ENCODE peak calls at places on chromosome 10, in ten cellular contexts. S is Peyer's patch, Y is foreskin keratinocyte, I is tibial artery, R is PC-9, E is body of pancreas, Z is esophagus squamous epithelium, K is colonic mucosa, F is heart left ventricle, O is heart right ventricle. T is an unnamed sample. For H3K27me3, the result is how much of the 10 kb centered on the place peaks cover.

GRCh38 chr10:116014859-116015258 is 258.1 kb downstream of the GFRA1 start:
- DNase-seq in S (no peak), Y (no peak), I (no peak), R (no peak), E (no peak), Z (no peak), K (no peak), F (no peak), O (no peak), T (no peak)

GRCh38 chr10:121437596-121437995 is 160.6 kb downstream of the FGFR2 start:
- DNase-seq in S (no peak), Y (no peak), I (peak), R (no peak), E (peak), Z (no peak), K (no peak), F (peak), O (no peak), T (no peak)

GRCh38 chr10:126571203-126571602 is 99.3 kb downstream of the C10orf90 start:
- DNase-seq in S (no peak), Y (no peak), I (no peak), R (no peak), E (peak), Z (no peak), K (no peak), F (no peak), O (no peak), T (no peak)

GRCh38 chr10:48477181-48477580 is 127.7 kb downstream of the ARHGAP22 start:
- DNase-seq in S (peak), Y (no peak), I (no peak), R (no peak), E (no peak), Z (no peak), K (no peak), F (no peak), O (no peak), T (no peak)

GRCh38 chr10:33801705-33802104 is 467.2 kb upstream of the NRP1 start:
- DNase-seq in S (no peak), Y (peak), I (no peak), R (peak), E (no peak), Z (no peak), K (no peak), F (no peak), O (no peak), T (no peak)

GRCh38 chr10:132701099-132701845 is 84.7 kb downstream of the NKX6-2 start:
- DNase-seq in S (no peak), Y (no peak), I (peak), R (no peak), E (no peak), Z (no peak), K (no peak), F (no peak), O (peak), T (no peak)

GRCh38 chr10:14736600-14737081 is 38.1 kb downstream of the FAM107B start:
- DNase-seq in S (peak), Y (no peak), I (no peak), R (no peak), E (peak), Z (no peak), K (no peak), F (peak), O (peak), T (peak)

GRCh38 chr10:122348512-122348911 is 26.0 kb upstream of the PLEKHA1 start:
- DNase-seq in S (peak), Y (no peak), I (no peak), R (no peak), E (no peak), Z (no peak), K (no peak), F (no peak), O (no peak), T (no peak)

GRCh38 chr10:14879055-14879800 is 562 bp downstream of the SUV39H2 start:
- DNase-seq in S (peak), Y (no peak), I (no peak), R (no peak), E (peak), Z (no peak), K (peak), F (no peak), O (no peak), T (no peak)

GRCh38 chr10:132893090-132893489 is 49.3 kb downstream of the CFAP46 start:
- DNase-seq in S (no peak), Y (no peak), I (peak), R (no peak), E (peak), Z (no peak), K (no peak), F (no peak), O (no peak), T (no peak)

GRCh38 chr10:113093188-113094113 is 143.4 kb downstream of the TCF7L2 start:
- DNase-seq in S (no peak), Y (peak), I (peak), R (no peak), E (no peak), Z (no peak), K (peak), F (no peak), O (no peak), T (no peak)

GRCh38 chr10:78966844-78967488 is 101.8 kb upstream of the ZMIZ1 start:
- DNase-seq in S (no peak), Y (no peak), I (no peak), R (no peak), E (no peak), Z (no peak), K (no peak), F (no peak), O (no peak), T (no peak)

GRCh38 chr10:103153765-103154197 is 39.3 kb downstream of the NT5C2 start:
- DNase-seq in S (no peak), Y (no peak), I (no peak), R (no peak), E (no peak), Z (no peak), K (no peak), F (no peak), O (no peak), T (no peak)

GRCh38 chr10:11330383-11331020 is 280.9 kb downstream of the USP6NL start:
- DNase-seq in S (no peak), Y (no peak), I (no peak), R (no peak), E (no peak), Z (no peak), K (no peak), F (no peak), O (no peak), T (peak)

GRCh38 chr10:65501259-65501658 is 1424.6 kb upstream of the LRRTM3 start:
- DNase-seq in S (no peak), Y (no peak), I (no peak), R (no peak), E (peak), Z (no peak), K (no peak), F (no peak), O (no peak), T (no peak)

GRCh38 chr10:3782456-3783312 is 2.3 kb downstream of the KLF6 start:
- DNase-seq in S (peak), Y (peak), I (peak), R (peak), E (peak), Z (peak), K (peak), F (peak), O (peak), T (peak)

GRCh38 chr10:132970641-132971438 is 28.5 kb upstream of the CFAP46 start:
- DNase-seq in S (no peak), Y (no peak), I (peak), R (no peak), E (no peak), Z (no peak), K (no peak), F (no peak), O (no peak), T (no peak)

GRCh38 chr10:133130602-133131001 is 29.4 kb upstream of the KNDC1 start:
- DNase-seq in S (no peak), Y (no peak), I (no peak), R (no peak), E (no peak), Z (no peak), K (no peak), F (no peak), O (no peak), T (no peak)

GRCh38 chr10:48872234-48872633 is 67.4 kb downstream of the LRRC18 start:
- DNase-seq in S (no peak), Y (no peak), I (no peak), R (no peak), E (no peak), Z (no peak), K (no peak), F (no peak), O (no peak), T (no peak)

GRCh38 chr10:653991-654646 is 35.3 kb downstream of the DIP2C start:
- DNase-seq in S (no peak), Y (no peak), I (no peak), R (no peak), E (peak), Z (no peak), K (peak), F (no peak), O (no peak), T (no peak)

GRCh38 chr10:22230331-22230833 is 12.6 kb upstream of the EBLN1 start:
- DNase-seq in S (peak), Y (no peak), I (no peak), R (no peak), E (peak), Z (no peak), K (peak), F (no peak), O (no peak), T (no peak)

GRCh38 chr10:101358706-101359300 is 4.8 kb downstream of the BTRC start:
- DNase-seq in S (no peak), Y (no peak), I (no peak), R (no peak), E (no peak), Z (no peak), K (no peak), F (no peak), O (no peak), T (no peak)

GRCh38 chr10:114271779-114272167 is 32.7 kb downstream of the VWA2 start:
- DNase-seq in S (no peak), Y (peak), I (peak), R (peak), E (peak), Z (no peak), K (no peak), F (peak), O (no peak), T (peak)

GRCh38 chr10:23614483-23614882 is 175.6 kb downstream of the OTUD1 start:
- DNase-seq in S (no peak), Y (no peak), I (no peak), R (no peak), E (no peak), Z (no peak), K (no peak), F (no peak), O (no peak), T (no peak)
- H3K27me3 ChIP-seq in S (under half), Y (under half), I (under half), R (under half), E (under half), Z (under half), K (under half), F (under half), O (under half), T (under half)

DNA sequence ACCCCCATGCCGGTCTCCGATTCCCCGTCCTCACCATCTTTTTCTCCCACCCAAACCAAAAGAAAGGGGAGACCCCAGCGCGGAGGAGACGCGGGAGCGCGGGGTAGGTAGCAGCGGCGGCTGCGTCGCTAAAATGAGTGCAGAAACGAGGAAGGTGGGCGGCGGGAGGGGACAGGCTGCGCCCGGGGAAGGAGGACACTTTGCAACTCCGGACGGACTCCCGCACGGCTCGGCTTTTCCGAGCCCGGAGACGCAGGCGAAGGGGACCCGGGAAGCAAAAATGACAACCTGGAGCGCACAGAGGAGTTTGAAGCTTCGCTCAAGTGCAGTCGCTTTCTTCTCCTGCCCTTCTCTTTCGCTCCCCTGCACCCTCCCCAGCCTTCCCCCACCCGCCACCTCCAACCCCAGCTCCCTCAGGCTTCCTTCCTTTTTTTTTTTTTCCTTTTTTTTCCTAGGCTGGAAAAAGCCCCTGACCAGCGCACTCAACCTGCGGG is 481 bp downstream of the SFMBT2 start:
- DNase-seq in S (no peak), Y (no peak), I (no peak), R (no peak), E (peak), Z (no peak), K (peak), F (peak), O (peak), T (no peak)
- H3K27me3 ChIP-seq in S (under half), Y (half or more), I (under half), R (under half), E (under half), Z (half or more), K (half or more), F (under half), O (under half), T (under half)

GRCh38 chr10:117145019-117145418 is 6.9 kb upstream of the VAX1 start:
- DNase-seq in S (no peak), Y (no peak), I (no peak), R (no peak), E (no peak), Z (no peak), K (no peak), F (no peak), O (no peak), T (no peak)

GRCh38 chr10:117143424-117143823 is 5.4 kb upstream of the VAX1 start:
- DNase-seq in S (no peak), Y (no peak), I (no peak), R (no peak), E (no peak), Z (no peak), K (no peak), F (no peak), O (no peak), T (no peak)

GRCh38 chr10:117152668-117153067 is 14.6 kb upstream of the VAX1 start:
- DNase-seq in S (no peak), Y (no peak), I (peak), R (no peak), E (no peak), Z (no peak), K (no peak), F (no peak), O (no peak), T (no peak)

DNA sequence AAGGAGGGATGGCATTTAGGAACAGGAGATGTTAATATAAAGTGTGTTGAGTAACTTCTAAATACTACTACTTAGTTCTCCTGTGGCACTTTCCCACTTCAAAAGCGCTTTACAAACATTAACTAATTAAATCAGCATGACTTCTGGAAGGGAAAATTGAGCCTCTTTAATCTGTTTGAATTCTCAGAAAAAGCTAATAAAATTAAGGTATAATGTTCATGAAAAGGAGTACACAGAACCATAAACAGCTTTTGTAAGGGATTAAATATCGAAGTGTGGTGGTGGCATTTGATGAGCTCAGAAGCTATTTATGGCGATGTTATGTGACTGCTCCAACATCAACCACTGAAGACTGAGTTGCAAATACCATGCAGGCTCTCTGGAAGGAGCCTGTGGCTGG is 10.2 kb upstream of the VAX1 start:
- DNase-seq in S (no peak), Y (no peak), I (no peak), R (no peak), E (no peak), Z (no peak), K (no peak), F (no peak), O (no peak), T (no peak)
- H3K27me3 ChIP-seq in S (under half), Y (half or more), I (under half), R (under half), E (under half), Z (half or more), K (under half), F (under half), O (half or more), T (under half)

GRCh38 chr10:110212119-110213006 is 5.0 kb downstream of the MXI1 start:
- DNase-seq in S (peak), Y (no peak), I (no peak), R (no peak), E (no peak), Z (peak), K (peak), F (peak), O (no peak), T (no peak)
- H3K27me3 ChIP-seq in S (under half), Y (under half), I (under half), R (under half), E (under half), Z (under half), K (under half), F (under half), O (under half), T (under half)

DNA sequence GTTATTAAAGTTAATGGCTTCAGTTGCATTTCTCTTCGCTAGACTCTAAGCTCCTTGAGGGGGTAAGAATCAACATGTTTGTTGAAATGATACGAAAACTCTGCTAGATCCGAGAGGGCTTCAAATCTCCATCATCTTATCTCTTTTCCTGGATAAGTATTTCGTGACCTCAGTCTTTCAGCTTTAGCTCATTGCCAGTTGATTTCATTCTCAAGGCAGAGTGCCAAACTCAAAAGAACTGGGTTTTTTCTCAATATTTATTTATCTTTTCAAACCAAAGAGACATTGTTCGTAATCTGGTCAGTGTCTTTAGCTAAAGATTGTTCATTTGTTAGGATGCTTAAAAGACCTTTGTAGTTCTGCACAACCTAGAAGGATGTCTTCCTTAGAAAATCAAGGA is 108.9 kb downstream of the ARID5B start:
- DNase-seq in S (no peak), Y (no peak), I (no peak), R (no peak), E (no peak), Z (no peak), K (no peak), F (no peak), O (no peak), T (no peak)
- H3K27me3 ChIP-seq in S (under half), Y (under half), I (under half), R (under half), E (under half), Z (under half), K (under half), F (under half), O (under half), T (under half)

GRCh38 chr10:25174461-25175230 is at the start of gene GPR158:
- DNase-seq in S (no peak), Y (peak), I (peak), R (peak), E (peak), Z (no peak), K (peak), F (peak), O (peak), T (peak)
- H3K27me3 ChIP-seq in S (under half), Y (half or more), I (under half), R (under half), E (under half), Z (half or more), K (under half), F (under half), O (half or more), T (under half)

T was measured in BJ.